ENCODE peak calls at places on chromosomes 5 and 9, in seven cellular contexts. One of them, this sample, is unnamed.

GRCh38 chr9:137497921-137498719 is 39.0 kb upstream of the NSMF start:
- DNase-seq in K562: no peak
- DNase-seq in HepG2: no peak
- DNase-seq in GM12878: no peak
- DNase-seq in HCT116: no peak
- DNase-seq in SK-N-SH: peak; percentile 41
- DNase-seq in H1: no peak
- DNase-seq in this sample: no peak

GRCh38 chr9:15404171-15404570 is 18.5 kb upstream of the SNAPC3 start:
- DNase-seq in HepG2: no peak
- DNase-seq in SK-N-SH: no peak
- DNase-seq in GM12878: no peak
- DNase-seq in HCT116: no peak
- DNase-seq in H1: no peak
- DNase-seq in K562: no peak
- DNase-seq in this sample: no peak

GRCh38 chr5:88518131-88519016 is 249.7 kb upstream of the TMEM161B start:
- DNase-seq in HepG2: no peak
- DNase-seq in H1: no peak
- DNase-seq in HCT116: no peak
- DNase-seq in SK-N-SH: no peak
- DNase-seq in K562: no peak
- DNase-seq in GM12878: no peak
- DNase-seq in this sample: no peak

GRCh38 chr5:65535529-65535987 is 27.4 kb downstream of the CENPK start:
- DNase-seq in K562: no peak
- DNase-seq in HCT116: no peak
- DNase-seq in H1: no peak
- DNase-seq in GM12878: no peak
- DNase-seq in HepG2: no peak
- DNase-seq in SK-N-SH: no peak
- DNase-seq in this sample: no peak

GRCh38 chr5:150658699-150659265 is 2.3 kb upstream of the MYOZ3 start:
- DNase-seq in K562: no peak
- DNase-seq in HepG2: no peak
- DNase-seq in SK-N-SH: no peak
- DNase-seq in HCT116: no peak
- DNase-seq in GM12878: no peak
- DNase-seq in H1: no peak
- DNase-seq in this sample: no peak

GRCh38 chr9:21993893-21994525 is at the start of gene CDKN2A:
- DNase-seq in HepG2: no peak
- DNase-seq in SK-N-SH: peak; percentile 79
- DNase-seq in K562: no peak
- DNase-seq in HCT116: no peak
- DNase-seq in H1: no peak
- DNase-seq in GM12878: no peak
- DNase-seq in this sample: no peak

GRCh38 chr5:139605887-139606286 is 42.3 kb upstream of the CXXC5 start:
- DNase-seq in HepG2: no peak
- DNase-seq in HCT116: no peak
- DNase-seq in H1: no peak
- DNase-seq in SK-N-SH: no peak
- DNase-seq in K562: no peak
- DNase-seq in GM12878: peak; percentile 28
- DNase-seq in this sample: no peak

GRCh38 chr5:165834922-165835321 is 2329.5 kb downstream of the MAT2B start:
- DNase-seq in K562: no peak
- DNase-seq in H1: no peak
- DNase-seq in GM12878: no peak
- DNase-seq in HepG2: no peak
- DNase-seq in SK-N-SH: no peak
- DNase-seq in HCT116: no peak
- DNase-seq in this sample: no peak

GRCh38 chr5:31537856-31538255 is 5.8 kb downstream of the C5orf22 start:
- DNase-seq in K562: no peak
- DNase-seq in H1: no peak
- DNase-seq in GM12878: no peak
- DNase-seq in HCT116: no peak
- DNase-seq in HepG2: no peak
- DNase-seq in SK-N-SH: no peak
- DNase-seq in this sample: no peak

GRCh38 chr5:173735171-173735570 is 118.7 kb upstream of the BOD1 start:
- DNase-seq in GM12878: no peak
- DNase-seq in HepG2: no peak
- DNase-seq in K562: no peak
- DNase-seq in H1: no peak
- DNase-seq in SK-N-SH: no peak
- DNase-seq in HCT116: no peak
- DNase-seq in this sample: no peak

GRCh38 chr5:64147849-64148441 is 17.7 kb upstream of the RNF180 start:
- DNase-seq in HepG2: peak; percentile 7
- DNase-seq in GM12878: no peak
- DNase-seq in K562: peak; percentile 21
- DNase-seq in H1: no peak
- DNase-seq in HCT116: peak; percentile 8
- DNase-seq in SK-N-SH: peak; percentile 47
- DNase-seq in this sample: peak; percentile 61

GRCh38 chr5:154575869-154576806 is 98.1 kb upstream of the HAND1 start:
- DNase-seq in H1: no peak
- DNase-seq in SK-N-SH: peak; percentile 40
- DNase-seq in K562: no peak
- DNase-seq in GM12878: peak; percentile 66
- DNase-seq in HepG2: peak; percentile 4
- DNase-seq in HCT116: no peak
- DNase-seq in this sample: peak; percentile 63

GRCh38 chr5:95984287-95984938 is 22.8 kb upstream of the ELL2 start:
- DNase-seq in SK-N-SH: no peak
- DNase-seq in HCT116: no peak
- DNase-seq in K562: no peak
- DNase-seq in HepG2: no peak
- DNase-seq in GM12878: no peak
- DNase-seq in H1: no peak
- DNase-seq in this sample: no peak

GRCh38 chr5:43120720-43121564 is at the start of gene ZNF131:
- DNase-seq in SK-N-SH: peak; percentile 95
- DNase-seq in H1: peak; percentile 89
- DNase-seq in HepG2: peak; percentile 89
- DNase-seq in HCT116: peak; percentile 93
- DNase-seq in K562: peak; percentile 100
- DNase-seq in GM12878: peak; percentile 87
- DNase-seq in this sample: peak; percentile 93

GRCh38 chr5:167694562-167694961 is 596.9 kb upstream of the WWC1 start:
- DNase-seq in HepG2: no peak
- DNase-seq in K562: no peak
- DNase-seq in HCT116: no peak
- DNase-seq in GM12878: no peak
- DNase-seq in H1: no peak
- DNase-seq in SK-N-SH: no peak
- DNase-seq in this sample: no peak

GRCh38 chr5:167702014-167702413 is 589.4 kb upstream of the WWC1 start:
- DNase-seq in SK-N-SH: peak; percentile 12
- DNase-seq in K562: no peak
- DNase-seq in HCT116: no peak
- DNase-seq in GM12878: no peak
- DNase-seq in HepG2: no peak
- DNase-seq in H1: no peak
- DNase-seq in this sample: no peak

GRCh38 chr5:167696558-167697314 is 594.7 kb upstream of the WWC1 start:
- DNase-seq in HCT116: no peak
- DNase-seq in HepG2: no peak
- DNase-seq in K562: no peak
- DNase-seq in GM12878: no peak
- DNase-seq in H1: no peak
- DNase-seq in SK-N-SH: no peak
- DNase-seq in this sample: no peak

GRCh38 chr5:167701103-167701502 is 590.3 kb upstream of the WWC1 start:
- DNase-seq in GM12878: no peak
- DNase-seq in HepG2: no peak
- DNase-seq in HCT116: no peak
- DNase-seq in K562: no peak
- DNase-seq in SK-N-SH: no peak
- DNase-seq in H1: no peak
- DNase-seq in this sample: no peak

GRCh38 chr5:167699434-167699833 is 592.0 kb upstream of the WWC1 start:
- DNase-seq in SK-N-SH: no peak
- DNase-seq in HepG2: no peak
- DNase-seq in GM12878: no peak
- DNase-seq in H1: peak; percentile 81
- DNase-seq in K562: no peak
- DNase-seq in HCT116: peak; percentile 97
- DNase-seq in this sample: no peak
- TF ChIP-seq JUND in SK-N-SH: peak; percentile 95
- TF ChIP-seq JUND in HepG2: no peak
- TF ChIP-seq JUND in GM12878: no peak
- TF ChIP-seq JUND in H1: peak; percentile 91
- TF ChIP-seq JUND in K562: no peak
- TF ChIP-seq JUND in HCT116: peak; percentile 95
- TF ChIP-seq JUND in this sample: no peak

GRCh38 chr5:54177058-54177457 is 133.3 kb downstream of the ARL15 start:
- DNase-seq in HCT116: no peak
- DNase-seq in K562: no peak
- DNase-seq in H1: no peak
- DNase-seq in SK-N-SH: no peak
- DNase-seq in GM12878: no peak
- DNase-seq in HepG2: no peak
- DNase-seq in this sample: no peak

GRCh38 chr5:54180616-54181015 is 129.8 kb downstream of the ARL15 start:
- DNase-seq in SK-N-SH: no peak
- DNase-seq in GM12878: no peak
- DNase-seq in K562: no peak
- DNase-seq in H1: no peak
- DNase-seq in HCT116: no peak
- DNase-seq in HepG2: no peak
- DNase-seq in this sample: no peak

GRCh38 chr5:54178207-54178606 is 132.2 kb downstream of the ARL15 start:
- DNase-seq in K562: no peak
- DNase-seq in HepG2: no peak
- DNase-seq in SK-N-SH: no peak
- DNase-seq in H1: no peak
- DNase-seq in HCT116: no peak
- DNase-seq in GM12878: no peak
- DNase-seq in this sample: no peak

GRCh38 chr5:54176066-54176835 is 134.1 kb downstream of the ARL15 start:
- DNase-seq in K562: no peak
- DNase-seq in GM12878: no peak
- DNase-seq in HepG2: no peak
- DNase-seq in HCT116: no peak
- DNase-seq in SK-N-SH: no peak
- DNase-seq in H1: no peak
- DNase-seq in this sample: no peak

GRCh38 chr5:54178991-54179390 is 131.4 kb downstream of the ARL15 start:
- DNase-seq in SK-N-SH: no peak
- DNase-seq in K562: no peak
- DNase-seq in GM12878: no peak
- DNase-seq in H1: no peak
- DNase-seq in HCT116: no peak
- DNase-seq in HepG2: no peak
- DNase-seq in this sample: no peak
- TF ChIP-seq JUND in SK-N-SH: no peak
- TF ChIP-seq JUND in K562: no peak
- TF ChIP-seq JUND in GM12878: no peak
- TF ChIP-seq JUND in H1: no peak
- TF ChIP-seq JUND in HCT116: no peak
- TF ChIP-seq JUND in HepG2: no peak
- TF ChIP-seq JUND in this sample: no peak

DNA sequence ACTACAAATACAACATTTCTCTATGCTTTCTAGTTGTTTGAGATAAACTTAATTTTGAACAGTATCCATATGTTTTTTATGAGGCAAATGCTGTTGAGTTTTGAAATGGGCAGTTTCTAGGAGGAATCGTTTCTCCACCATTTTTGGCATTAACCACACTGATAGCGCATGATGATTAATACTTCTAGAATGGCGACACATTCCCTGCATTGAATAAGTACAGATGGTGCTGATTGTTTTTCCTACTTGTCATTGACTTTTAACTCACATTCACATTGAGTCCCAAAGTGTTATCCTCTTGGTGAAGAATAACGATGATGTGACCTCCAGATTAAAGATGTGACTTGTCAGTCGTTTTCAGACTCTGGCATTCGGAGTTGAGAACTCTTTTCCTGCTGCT is 6.5 kb upstream of the CCDC192 start:
- DNase-seq in GM12878: no peak
- DNase-seq in HepG2: no peak
- DNase-seq in HCT116: no peak
- DNase-seq in H1: no peak
- DNase-seq in SK-N-SH: no peak
- DNase-seq in K562: no peak
- DNase-seq in this sample: no peak
- TF ChIP-seq JUND in GM12878: no peak
- TF ChIP-seq JUND in HepG2: no peak
- TF ChIP-seq JUND in HCT116: no peak
- TF ChIP-seq JUND in H1: no peak
- TF ChIP-seq JUND in SK-N-SH: peak; percentile 22
- TF ChIP-seq JUND in K562: no peak
- TF ChIP-seq JUND in this sample: no peak

GRCh38 chr5:38929838-38930237 is 84.0 kb downstream of the OSMR start:
- DNase-seq in HCT116: no peak
- DNase-seq in K562: no peak
- DNase-seq in H1: no peak
- DNase-seq in SK-N-SH: no peak
- DNase-seq in GM12878: no peak
- DNase-seq in HepG2: no peak
- DNase-seq in this sample: no peak

GRCh38 chr5:38931731-38932130 is 85.9 kb downstream of the OSMR start:
- DNase-seq in HepG2: no peak
- DNase-seq in HCT116: no peak
- DNase-seq in K562: no peak
- DNase-seq in GM12878: no peak
- DNase-seq in SK-N-SH: no peak
- DNase-seq in H1: no peak
- DNase-seq in this sample: no peak

GRCh38 chr5:38936269-38936668 is 90.5 kb downstream of the OSMR start:
- DNase-seq in SK-N-SH: no peak
- DNase-seq in K562: no peak
- DNase-seq in GM12878: no peak
- DNase-seq in HCT116: no peak
- DNase-seq in HepG2: no peak
- DNase-seq in H1: no peak
- DNase-seq in this sample: no peak

GRCh38 chr5:38935437-38935836 is 89.6 kb downstream of the OSMR start:
- DNase-seq in GM12878: no peak
- DNase-seq in H1: no peak
- DNase-seq in SK-N-SH: no peak
- DNase-seq in K562: no peak
- DNase-seq in HepG2: no peak
- DNase-seq in HCT116: no peak
- DNase-seq in this sample: no peak

GRCh38 chr5:38932854-38933408 is 87.1 kb downstream of the OSMR start:
- DNase-seq in HCT116: no peak
- DNase-seq in GM12878: no peak
- DNase-seq in H1: no peak
- DNase-seq in SK-N-SH: no peak
- DNase-seq in HepG2: no peak
- DNase-seq in K562: peak; percentile 66
- DNase-seq in this sample: no peak
- TF ChIP-seq JUND in HCT116: no peak
- TF ChIP-seq JUND in GM12878: no peak
- TF ChIP-seq JUND in H1: no peak
- TF ChIP-seq JUND in SK-N-SH: no peak
- TF ChIP-seq JUND in HepG2: no peak
- TF ChIP-seq JUND in K562: no peak
- TF ChIP-seq JUND in this sample: no peak